ENCODE peak calls at places on chromosome 1, in eight cellular contexts. P is brain microvascular endothelial cell; E is AG10803; N is bronchial epithelial cell; R is EH; X is mucosa of descending colon; K is left ventricle myocardium inferior; Y is activated CD4-positive, alpha-beta T cell treated with anti-CD3 and anti-CD28 coated beads, Interleukin-2, amount 50 U/mL, for 48 hours. V is an unnamed sample.

GRCh38 chr1:156750191-156750931 is 1.1 kb downstream of the HDGF start:
- DNase-seq in K (no peak), E (peak; percentile 46), R (peak; percentile 42), N (peak; percentile 93), P (no peak), X (peak; percentile 73), Y (peak; percentile 72), V (no peak)

GRCh38 chr1:186498695-186499389 is 37.9 kb upstream of the PDC start:
- DNase-seq in Y (no peak), P (peak; percentile 90), X (no peak), R (peak; percentile 84), E (peak; percentile 28), N (peak; percentile 96), K (no peak), V (no peak)

GRCh38 chr1:161728376-161729226 is 7.3 kb downstream of the FCRLB start:
- DNase-seq in X (no peak), K (no peak), Y (no peak), E (no peak), N (no peak), P (no peak), R (no peak), V (no peak)

GRCh38 chr1:9886063-9886742 is 23.9 kb downstream of the CTNNBIP1 start:
- DNase-seq in P (no peak), E (no peak), R (no peak), Y (no peak), X (no peak), K (peak; percentile 37), N (no peak), V (no peak)

GRCh38 chr1:171081220-171081993 is 9.3 kb upstream of the FMO3 start:
- DNase-seq in N (peak; percentile 45), P (peak; percentile 2), K (no peak), Y (no peak), X (peak; percentile 19), R (peak; percentile 65), E (peak; percentile 66), V (no peak)

GRCh38 chr1:184027751-184028682 is 9.5 kb downstream of the COLGALT2 start:
- DNase-seq in P (no peak), N (no peak), K (no peak), Y (no peak), E (peak; percentile 69), X (no peak), R (no peak), V (no peak)

GRCh38 chr1:204108312-204109141 is 35.6 kb downstream of the SOX13 start:
- DNase-seq in Y (no peak), N (no peak), R (no peak), K (no peak), P (no peak), X (no peak), E (no peak), V (no peak)

GRCh38 chr1:6724517-6725141 is 23.0 kb upstream of the DNAJC11 start:
- DNase-seq in E (peak; percentile 91), Y (no peak), N (peak; percentile 37), P (peak; percentile 81), K (no peak), R (peak; percentile 94), X (no peak), V (no peak)

GRCh38 chr1:34694383-34694782 is 60.5 kb upstream of the GJB5 start:
- DNase-seq in P (no peak), E (no peak), N (no peak), Y (no peak), R (no peak), K (no peak), X (no peak), V (no peak)

GRCh38 chr1:65079941-65080340 is 68.1 kb upstream of the AK4 start:
- DNase-seq in Y (no peak), P (peak; percentile 55), R (peak; percentile 7), K (no peak), X (no peak), N (peak; percentile 83), E (peak; percentile 11), V (no peak)

GRCh38 chr1:33410091-33410701 is 20.7 kb downstream of the PHC2 start:
- DNase-seq in X (no peak), K (no peak), R (peak; percentile 77), Y (no peak), E (peak; percentile 91), P (peak; percentile 80), N (no peak), V (no peak)

GRCh38 chr1:156795787-156796186 is 20.9 kb downstream of the SH2D2A start:
- DNase-seq in Y (no peak), K (no peak), X (no peak), N (no peak), E (peak; percentile 9), P (no peak), R (no peak), V (no peak)

GRCh38 chr1:63317007-63317813 is 5.2 kb upstream of the FOXD3 start:
- DNase-seq in K (peak; percentile 32), N (peak; percentile 50), Y (peak; percentile 75), P (peak; percentile 17), E (peak; percentile 63), X (peak; percentile 83), R (peak; percentile 58), V (no peak)

GRCh38 chr1:175192111-175192629 is 406 bp downstream of the KIAA0040 start:
- DNase-seq in N (peak; percentile 49), R (peak; percentile 37), Y (peak; percentile 64), E (no peak), P (no peak), K (peak; percentile 67), X (peak; percentile 86), V (no peak)

V was measured in activated effector memory CD4-positive, alpha-beta T cell treated with Interleukin-2 at 50 U/mL for 16 hours.